ENCODE peak calls at places on chromosome 1, in nine cellular contexts. J is mesendoderm; S is substantia nigra; U is adrenal gland; L is A549; W is cardiac muscle cell; M is osteoblast; H is tibial artery; G is CD8-positive, alpha-beta T cell. R is an unnamed sample.

GRCh38 chr1:152188673-152189591 is 29.9 kb upstream of the RPTN start:
- DNase-seq in J (peak; percentile 43), S (peak; percentile 37), U (peak; percentile 84), L (peak; percentile 91), W (peak; percentile 86), M (peak; percentile 85), H (peak; percentile 78), G (peak; percentile 62), R (no peak)

GRCh38 chr1:240998441-240999015 is 358.5 kb downstream of the RGS7 start:
- DNase-seq in J (no peak), S (no peak), U (no peak), L (no peak), W (no peak), M (no peak), H (no peak), G (no peak), R (no peak)

GRCh38 chr1:238409191-238409846 is 518.6 kb upstream of the ZP4 start:
- DNase-seq in J (no peak), S (no peak), U (no peak), L (no peak), W (peak; percentile 43), M (peak; percentile 82), H (no peak), G (no peak), R (no peak)

GRCh38 chr1:88661951-88662664 is 22.0 kb upstream of the PKN2 start:
- DNase-seq in J (peak; percentile 91), S (no peak), U (no peak), L (no peak), W (no peak), M (no peak), H (no peak), G (no peak), R (no peak)

GRCh38 chr1:49527606-49528305 is 496.0 kb downstream of the AGBL4 start:
- DNase-seq in J (no peak), S (no peak), U (no peak), L (no peak), W (no peak), M (no peak), H (no peak), G (no peak), R (no peak)

GRCh38 chr1:38169121-38169520 is 122.5 kb upstream of the POU3F1 start:
- DNase-seq in J (no peak), S (no peak), U (no peak), L (no peak), W (no peak), M (peak; percentile 62), H (no peak), G (no peak), R (no peak)

GRCh38 chr1:26075421-26076144 is 8.2 kb upstream of the TRIM63 start:
- DNase-seq in J (no peak), S (no peak), U (no peak), L (no peak), W (no peak), M (no peak), H (no peak), G (no peak), R (no peak)

GRCh38 chr1:230277201-230277771 is 148.8 kb downstream of the PGBD5 start:
- DNase-seq in J (peak; percentile 91), S (no peak), U (no peak), L (no peak), W (no peak), M (no peak), H (peak; percentile 45), G (no peak), R (no peak)

GRCh38 chr1:54421101-54421504 is 14.9 kb upstream of the SSBP3 start:
- DNase-seq in J (no peak), S (no peak), U (no peak), L (peak; percentile 19), W (no peak), M (no peak), H (no peak), G (no peak), R (peak; percentile 83)

GRCh38 chr1:210477328-210477924 is 148.7 kb downstream of the HHAT start:
- DNase-seq in J (no peak), S (no peak), U (no peak), L (peak; percentile 30), W (no peak), M (peak; percentile 69), H (no peak), G (no peak), R (no peak)

GRCh38 chr1:167491586-167492408 is 26.5 kb downstream of the CD247 start:
- DNase-seq in J (peak; percentile 74), S (no peak), U (no peak), L (peak; percentile 8), W (no peak), M (no peak), H (no peak), G (no peak), R (no peak)

GRCh38 chr1:94961994-94962744 is 35.3 kb upstream of the CNN3 start:
- DNase-seq in J (no peak), S (no peak), U (no peak), L (no peak), W (no peak), M (no peak), H (no peak), G (no peak), R (no peak)

GRCh38 chr1:6423321-6423999 is 1.1 kb upstream of the ESPN start:
- DNase-seq in J (peak; percentile 77), S (no peak), U (peak; percentile 64), L (peak; percentile 52), W (peak; percentile 49), M (peak; percentile 95), H (no peak), G (peak; percentile 56), R (no peak)

GRCh38 chr1:94101613-94101940 is 19.4 kb downstream of the ABCA4 start:
- DNase-seq in J (no peak), S (no peak), U (no peak), L (no peak), W (no peak), M (no peak), H (no peak), G (no peak), R (no peak)

GRCh38 chr1:90394247-90394646 is 322.9 kb downstream of the BARHL2 start:
- DNase-seq in J (no peak), S (no peak), U (no peak), L (no peak), W (peak; percentile 18), M (no peak), H (no peak), G (no peak), R (no peak)

GRCh38 chr1:80646053-80646452 is 1154.7 kb upstream of the ADGRL2 start:
- DNase-seq in J (no peak), S (no peak), U (no peak), L (no peak), W (no peak), M (no peak), H (no peak), G (no peak), R (no peak)

GRCh38 chr1:90508376-90509167 is 208.5 kb downstream of the BARHL2 start:
- DNase-seq in J (no peak), S (no peak), U (no peak), L (no peak), W (no peak), M (no peak), H (no peak), G (no peak), R (no peak)

GRCh38 chr1:234968470-234968869 is 160.2 kb downstream of the TOMM20 start:
- DNase-seq in J (no peak), S (no peak), U (no peak), L (no peak), W (no peak), M (no peak), H (no peak), G (no peak), R (no peak)
- H3K27ac ChIP-seq in J (no peak overlapping the region), S (peak overlapping the region; percentile 86), U (peak overlapping the region; percentile 91), L (peak overlapping the region; percentile 94), W (no peak overlapping the region), M (peak overlapping the region; percentile 95), H (peak overlapping the region; percentile 77), G (no peak overlapping the region), R (peak overlapping the region; percentile 90)

GRCh38 chr1:24725209-24725651 is 20.0 kb upstream of the CLIC4 start:
- DNase-seq in J (peak; percentile 97), S (no peak), U (no peak), L (no peak), W (peak; percentile 52), M (peak; percentile 89), H (no peak), G (no peak), R (no peak)
- H3K27ac ChIP-seq in J (peak overlapping the region; percentile 90), S (peak overlapping the region; percentile 71), U (peak overlapping the region; percentile 49), L (peak overlapping the region; percentile 78), W (peak overlapping the region; percentile 36), M (peak overlapping the region; percentile 88), H (peak overlapping the region; percentile 20), G (no peak overlapping the region), R (peak overlapping the region; percentile 24)

GRCh38 chr1:92037400-92037799 is 7.6 kb downstream of the EPHX4 start:
- DNase-seq in J (peak; percentile 60), S (no peak), U (no peak), L (no peak), W (peak; percentile 29), M (no peak), H (no peak), G (no peak), R (no peak)

GRCh38 chr1:92030701-92031107 is 919 bp downstream of the EPHX4 start:
- DNase-seq in J (peak; percentile 67), S (no peak), U (no peak), L (peak; percentile 4), W (peak; percentile 15), M (no peak), H (no peak), G (no peak), R (no peak)

GRCh38 chr1:92029241-92029922 is 403 bp upstream of the EPHX4 start:
- DNase-seq in J (peak; percentile 21), S (no peak), U (no peak), L (peak; percentile 1), W (no peak), M (no peak), H (no peak), G (no peak), R (no peak)

DNA sequence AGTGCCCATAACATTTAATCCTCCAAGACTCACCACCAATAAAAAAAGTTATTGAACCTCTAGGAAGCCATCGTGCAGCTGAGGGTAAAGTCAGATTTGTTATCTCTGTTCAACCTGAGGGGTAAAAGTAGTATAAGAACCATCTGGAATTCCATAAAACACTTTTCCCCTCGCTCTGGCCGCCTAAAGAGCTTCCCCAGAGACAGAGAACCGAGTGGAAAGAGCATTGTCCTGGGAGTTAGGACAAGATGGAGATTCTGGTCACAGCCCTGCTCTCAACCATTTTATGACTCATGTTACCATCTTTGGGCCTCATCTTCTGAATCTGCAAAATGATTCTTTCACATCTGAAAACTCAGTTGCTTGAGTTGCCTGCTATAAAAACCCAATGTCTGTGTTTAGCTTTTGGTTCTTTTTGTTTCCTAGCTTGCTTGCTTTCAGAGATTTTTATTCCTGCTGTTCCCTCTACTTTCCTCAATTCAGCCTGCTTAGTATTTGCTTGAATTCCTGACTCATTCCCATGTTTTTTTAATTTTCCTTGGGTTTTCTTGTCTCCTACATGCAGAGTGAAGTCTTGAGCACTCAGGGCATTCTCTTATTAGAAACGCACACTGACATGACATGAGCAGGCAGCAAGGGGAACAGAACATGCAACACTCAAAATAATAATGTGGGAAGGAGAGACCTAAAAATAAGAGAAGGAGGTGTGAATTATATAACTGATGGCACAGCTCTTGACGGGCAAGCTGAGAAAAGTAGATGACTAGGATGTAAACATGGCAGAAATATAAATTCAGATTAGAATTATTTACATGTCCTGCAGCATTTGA is 1.7 kb downstream of the EPHX4 start:
- DNase-seq in J (no peak), S (no peak), U (no peak), L (no peak), W (no peak), M (peak; percentile 55), H (no peak), G (no peak), R (no peak)
- H3K27ac ChIP-seq in J (no peak overlapping the region), S (no peak overlapping the region), U (no peak overlapping the region), L (no peak overlapping the region), W (no peak overlapping the region), M (no peak overlapping the region), H (no peak overlapping the region), G (no peak overlapping the region), R (peak overlapping the region; percentile 82)

GRCh38 chr1:232795497-232796068 is 9.6 kb upstream of the MAP10 start:
- DNase-seq in J (no peak), S (no peak), U (no peak), L (no peak), W (peak; percentile 27), M (peak; percentile 21), H (no peak), G (no peak), R (no peak)
- H3K27ac ChIP-seq in J (no peak overlapping the region), S (no peak overlapping the region), U (no peak overlapping the region), L (no peak overlapping the region), W (peak overlapping the region; percentile 86), M (no peak overlapping the region), H (no peak overlapping the region), G (no peak overlapping the region), R (no peak overlapping the region)